ENCODE peak calls at places on chromosome 9, in six cellular contexts. P, N, V, B, X and O are unnamed samples.

GRCh38 chr9:98926016-98926415 is 17.7 kb upstream of the COL15A1 start:
- DNase-seq in P (no peak), N (no peak), V (peak; percentile 66), B (no peak), X (no peak), O (no peak)

GRCh38 chr9:26746357-26747072 is 146.1 kb downstream of the CAAP1 start:
- DNase-seq in P (no peak), N (no peak), V (peak; percentile 13), B (no peak), X (no peak), O (no peak)

GRCh38 chr9:36450110-36450732 is 50.2 kb upstream of the RNF38 start:
- DNase-seq in P (peak; percentile 80), N (no peak), V (peak; percentile 57), B (no peak), X (no peak), O (no peak)

GRCh38 chr9:119184265-119184936 is 184.8 kb downstream of the BRINP1 start:
- DNase-seq in P (no peak), N (no peak), V (no peak), B (no peak), X (no peak), O (no peak)

GRCh38 chr9:114995681-114996221 is 65.4 kb upstream of the TNFSF8 start:
- DNase-seq in P (no peak), N (no peak), V (no peak), B (peak; percentile 33), X (peak; percentile 71), O (no peak)

GRCh38 chr9:37300620-37301368 is 121.7 kb upstream of the GRHPR start:
- DNase-seq in P (no peak), N (no peak), V (peak; percentile 49), B (no peak), X (no peak), O (no peak)

GRCh38 chr9:133119039-133119438 is 2.0 kb downstream of the RALGDS start:
- DNase-seq in P (no peak), N (no peak), V (no peak), B (no peak), X (peak; percentile 54), O (no peak)

GRCh38 chr9:4228606-4229005 is 71.3 kb downstream of the GLIS3 start:
- DNase-seq in P (peak; percentile 56), N (no peak), V (peak; percentile 59), B (no peak), X (no peak), O (no peak)

GRCh38 chr9:4327504-4328191 is 27.8 kb upstream of the GLIS3 start:
- DNase-seq in P (no peak), N (no peak), V (peak; percentile 78), B (no peak), X (no peak), O (no peak)

GRCh38 chr9:130666393-130667116 is 2.2 kb downstream of the PRDM12 start:
- DNase-seq in P (no peak), N (no peak), V (no peak), B (no peak), X (no peak), O (no peak)

GRCh38 chr9:93189369-93190132 is 5.6 kb downstream of the WNK2 start:
- DNase-seq in P (no peak), N (no peak), V (no peak), B (no peak), X (peak; percentile 34), O (no peak)

GRCh38 chr9:128553695-128554094 is 1.3 kb downstream of the SPTAN1 start:
- DNase-seq in P (peak; percentile 73), N (no peak), V (peak; percentile 86), B (no peak), X (no peak), O (no peak)

GRCh38 chr9:38089387-38090165 is 20.5 kb upstream of the SHB start:
- DNase-seq in P (no peak), N (no peak), V (no peak), B (no peak), X (no peak), O (no peak)

GRCh38 chr9:110669439-110669838 is 848 bp downstream of the MUSK start:
- DNase-seq in P (no peak), N (no peak), V (no peak), B (no peak), X (no peak), O (no peak)

GRCh38 chr9:92429866-92430265 is 5.6 kb upstream of the OMD start:
- DNase-seq in P (no peak), N (no peak), V (no peak), B (no peak), X (no peak), O (no peak)

GRCh38 chr9:99127372-99128132 is 22.6 kb downstream of the TGFBR1 start:
- DNase-seq in P (no peak), N (no peak), V (peak; percentile 82), B (no peak), X (no peak), O (no peak)

GRCh38 chr9:95383198-95383673 is 65.7 kb upstream of the FANCC start:
- DNase-seq in P (no peak), N (no peak), V (peak; percentile 85), B (no peak), X (no peak), O (no peak)

GRCh38 chr9:91898451-91899433 is 51.3 kb downstream of the ROR2 start:
- DNase-seq in P (peak; percentile 42), N (no peak), V (peak; percentile 50), B (peak; percentile 27), X (no peak), O (no peak)

GRCh38 chr9:125766468-125767221 is 19.5 kb downstream of the PBX3 start:
- DNase-seq in P (no peak), N (no peak), V (no peak), B (no peak), X (no peak), O (no peak)

GRCh38 chr9:70053864-70054263 is 10.2 kb downstream of the MAMDC2 start:
- DNase-seq in P (no peak), N (no peak), V (no peak), B (peak; percentile 60), X (no peak), O (no peak)

GRCh38 chr9:120925535-120926396 is 830 bp downstream of the TRAF1 start:
- DNase-seq in P (peak; percentile 67), N (no peak), V (peak; percentile 99), B (peak; percentile 47), X (no peak), O (peak; percentile 80)

GRCh38 chr9:22111871-22112247 is 102.8 kb upstream of the CDKN2B start:
- DNase-seq in P (no peak), N (no peak), V (peak; percentile 84), B (no peak), X (no peak), O (no peak)

GRCh38 chr9:15135167-15135792 is 171.7 kb downstream of the TTC39B start:
- DNase-seq in P (peak; percentile 83), N (no peak), V (peak; percentile 69), B (peak; percentile 31), X (no peak), O (peak; percentile 33)
- H3K4me3 ChIP-seq in P (no peak overlapping the region), N (no peak overlapping the region), V (no peak overlapping the region), B (no peak overlapping the region), X (no peak overlapping the region), O (no peak overlapping the region)

DNA sequence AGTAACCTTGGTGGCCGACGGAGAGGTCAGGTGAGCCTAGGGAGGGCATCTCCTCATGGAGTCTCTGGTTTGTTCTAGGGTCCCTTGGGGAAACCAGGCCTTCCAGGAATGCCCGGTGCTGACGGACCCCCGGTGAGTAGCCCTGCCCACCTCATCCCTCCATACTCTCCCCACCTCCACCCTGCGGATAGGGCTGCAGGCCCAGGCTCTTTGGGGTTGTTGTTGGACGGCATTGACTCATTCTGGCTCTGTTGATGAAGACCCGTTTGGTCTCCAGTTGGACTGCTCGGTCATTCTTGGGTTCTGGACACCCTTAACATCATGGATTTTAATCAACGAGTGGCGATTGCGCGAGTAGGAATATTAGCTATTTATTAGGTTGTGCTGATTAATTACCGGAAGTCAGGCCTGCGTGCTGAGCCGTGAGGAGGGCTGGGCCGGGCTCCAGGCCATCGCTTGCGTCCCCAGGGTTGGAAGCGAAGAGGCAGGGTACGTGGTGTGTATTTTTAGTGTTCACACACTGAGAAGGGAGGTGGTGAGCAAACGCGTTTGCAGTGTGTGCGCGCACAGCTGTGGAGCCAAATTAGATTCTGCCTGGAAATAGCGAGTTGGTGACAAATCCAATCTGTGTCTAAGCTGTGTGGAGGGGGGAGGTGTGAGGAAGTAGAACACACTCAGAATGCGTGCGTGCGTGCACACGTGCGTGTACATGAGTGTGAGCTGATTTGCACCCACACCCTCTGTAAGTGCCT is 112.1 kb upstream of the FCN2 start:
- DNase-seq in P (no peak), N (no peak), V (no peak), B (no peak), X (no peak), O (no peak)
- H3K36me3 ChIP-seq in P (no peaks in the 10 kb centered on the region), N (no peaks in the 10 kb centered on the region), V (peaks cover 87% of the 10 kb centered on the region), B (no peaks in the 10 kb centered on the region), X (peaks cover 15% of the 10 kb centered on the region), O (no peaks in the 10 kb centered on the region)

DNA sequence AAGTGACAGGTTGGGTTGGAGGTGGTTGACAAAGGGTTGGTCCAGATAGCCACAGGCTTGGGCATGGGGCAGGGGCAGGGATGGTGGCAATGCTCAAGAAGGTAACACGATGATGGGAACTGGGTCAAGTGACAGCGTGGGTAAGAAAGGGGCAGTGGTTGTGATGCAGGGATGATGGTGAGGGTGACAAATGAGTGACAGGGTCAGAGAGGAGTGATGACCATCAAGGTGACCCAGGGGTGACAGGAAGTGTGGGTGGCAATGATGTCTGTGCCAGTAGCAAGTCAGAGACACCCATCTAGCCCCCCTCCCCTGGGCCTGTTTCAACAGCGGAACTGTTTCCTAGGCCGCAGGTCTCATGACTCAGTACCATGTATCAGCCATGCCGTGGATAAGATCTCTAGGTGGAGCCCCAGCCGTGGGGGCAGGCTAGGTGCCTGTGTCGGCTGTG is 20.5 kb downstream of the AQP3 start:
- DNase-seq in P (no peak), N (no peak), V (no peak), B (no peak), X (no peak), O (peak; percentile 56)
- H3K27ac ChIP-seq in P (no peak overlapping the region), N (no peak overlapping the region), V (no peak overlapping the region), B (no peak overlapping the region), X (no peak overlapping the region), O (no peak overlapping the region)

DNA sequence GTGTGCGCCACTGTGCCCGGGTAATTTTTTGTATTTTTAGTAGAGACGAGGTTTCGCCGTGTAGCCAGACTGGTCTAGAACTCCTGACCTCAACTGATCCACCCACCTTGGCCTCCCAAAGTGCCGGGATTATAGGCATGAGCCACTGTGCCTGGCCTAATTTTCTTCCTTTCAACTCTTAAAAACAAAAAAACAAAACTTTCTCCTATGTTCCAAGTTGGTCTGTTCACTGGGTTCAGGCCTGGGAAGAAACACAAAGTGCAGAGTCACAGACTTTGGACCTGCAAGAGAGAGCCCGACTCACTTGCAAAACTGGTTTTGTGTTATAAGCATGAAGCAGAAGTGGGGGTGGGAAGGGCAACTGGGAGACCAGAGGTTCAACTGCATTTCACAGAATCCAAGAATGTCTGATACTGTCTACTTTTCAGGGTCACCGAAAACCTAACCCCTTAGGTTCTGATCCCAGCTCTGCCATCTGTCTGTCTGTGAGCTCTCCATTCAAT is 5.2 kb upstream of the HDHD3 start:
- DNase-seq in P (no peak), N (no peak), V (no peak), B (peak; percentile 88), X (no peak), O (no peak)
- H3K4me3 ChIP-seq in P (no peak overlapping the region), N (no peak overlapping the region), V (no peak overlapping the region), B (no peak overlapping the region), X (no peak overlapping the region), O (no peak overlapping the region)

DNA sequence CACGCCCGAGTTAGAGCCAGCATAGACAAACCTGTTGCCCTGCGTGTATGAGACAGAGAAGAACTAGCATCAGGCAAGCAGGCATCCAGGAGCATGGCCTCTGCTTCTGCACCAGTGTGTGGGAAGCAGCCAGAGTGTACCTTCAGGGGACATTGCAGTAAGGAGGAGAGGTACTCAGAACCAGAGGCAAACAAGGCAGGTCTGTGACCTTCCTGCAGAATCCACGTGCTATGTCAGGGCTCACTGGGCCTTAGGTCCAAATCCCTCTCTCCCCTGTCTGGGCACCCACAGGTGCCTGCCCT is 63.0 kb downstream of the SECISBP2 start:
- DNase-seq in P (no peak), N (no peak), V (no peak), B (no peak), X (no peak), O (no peak)
- H3K36me3 ChIP-seq in P (no peaks in the 10 kb centered on the region), N (peaks cover 93% of the 10 kb centered on the region), V (peaks cover 26% of the 10 kb centered on the region), B (no peaks in the 10 kb centered on the region), X (peaks cover 72% of the 10 kb centered on the region), O (peaks cover 77% of the 10 kb centered on the region)